ENCODE peak calls at places on chromosomes 2 and 18, in six cellular contexts. R is glutamatergic neuron; C is coronary artery; L is epithelial cell of esophagus; T is cardiac fibroblast; N is effector memory CD4-positive, alpha-beta T cell. H is an unnamed sample.

GRCh38 chr2:221943078-221943810 is 355.6 kb downstream of the PAX3 start:
- DNase-seq in R (no peak), C (peak; percentile 74), L (peak; percentile 25), T (peak; percentile 32), N (no peak), H (peak; percentile 66)

GRCh38 chr18:44651453-44651852 is 29.2 kb upstream of the SETBP1 start:
- DNase-seq in R (no peak), C (no peak), L (peak; percentile 66), T (peak; percentile 89), N (no peak), H (peak; percentile 62)

GRCh38 chr2:217797661-217798069 is 205.1 kb downstream of the TNS1 start:
- DNase-seq in R (no peak), C (peak; percentile 77), L (peak; percentile 84), T (no peak), N (no peak), H (peak; percentile 13)

GRCh38 chr2:209970271-209970670 is 32.2 kb upstream of the RPE start:
- DNase-seq in R (no peak), C (no peak), L (no peak), T (no peak), N (no peak), H (no peak)

GRCh38 chr2:196718796-196719564 is 79.5 kb downstream of the CCDC150 start:
- DNase-seq in R (peak; percentile 62), C (no peak), L (no peak), T (peak; percentile 60), N (no peak), H (peak; percentile 4)

GRCh38 chr2:212686285-212686895 is 147.8 kb upstream of the ERBB4 start:
- DNase-seq in R (peak; percentile 59), C (no peak), L (peak; percentile 67), T (peak; percentile 84), N (no peak), H (peak; percentile 77)

GRCh38 chr18:77051581-77052296 is 80.8 kb downstream of the MBP start:
- DNase-seq in R (no peak), C (no peak), L (no peak), T (no peak), N (no peak), H (no peak)

GRCh38 chr2:240353086-240353798 is 82.2 kb upstream of the GPC1 start:
- DNase-seq in R (peak; percentile 7), C (no peak), L (no peak), T (no peak), N (no peak), H (no peak)

GRCh38 chr2:209473930-209474419 is 50.1 kb downstream of the MAP2 start:
- DNase-seq in R (no peak), C (no peak), L (peak; percentile 89), T (peak; percentile 98), N (no peak), H (peak; percentile 94)

GRCh38 chr2:106771811-106772210 is 114.2 kb downstream of the ST6GAL2 start:
- DNase-seq in R (no peak), C (no peak), L (no peak), T (no peak), N (no peak), H (no peak)

GRCh38 chr2:231118122-231118942 is 6.5 kb downstream of the HTR2B start:
- DNase-seq in R (no peak), C (no peak), L (peak; percentile 10), T (no peak), N (no peak), H (peak; percentile 23)

GRCh38 chr2:104745856-104746255 is 108.1 kb upstream of the POU3F3 start:
- DNase-seq in R (no peak), C (no peak), L (no peak), T (no peak), N (no peak), H (no peak)

GRCh38 chr2:27799646-27800010 is 28.1 kb downstream of the MRPL33 start:
- DNase-seq in R (no peak), C (peak; percentile 76), L (peak; percentile 73), T (no peak), N (no peak), H (peak; percentile 69)

GRCh38 chr2:158407031-158407430 is 49.5 kb downstream of the CCDC148 start:
- DNase-seq in R (no peak), C (no peak), L (no peak), T (no peak), N (no peak), H (no peak)

GRCh38 chr18:78558101-78558810 is 421.4 kb upstream of the SALL3 start:
- DNase-seq in R (no peak), C (no peak), L (no peak), T (no peak), N (no peak), H (no peak)

GRCh38 chr2:239621611-239622010 is 220.8 kb upstream of the HDAC4 start:
- DNase-seq in R (no peak), C (no peak), L (no peak), T (no peak), N (no peak), H (no peak)

GRCh38 chr18:2656237-2657042 is 914 bp downstream of the SMCHD1 start:
- DNase-seq in R (peak; percentile 52), C (peak; percentile 87), L (peak; percentile 43), T (peak; percentile 45), N (peak; percentile 45), H (peak; percentile 25)

GRCh38 chr2:177724398-177725287 is 332.1 kb downstream of the AGPS start:
- DNase-seq in R (peak; percentile 76), C (no peak), L (peak; percentile 47), T (peak; percentile 65), N (no peak), H (peak; percentile 62)

GRCh38 chr2:7567646-7568045 is 650.4 kb downstream of the RNF144A start:
- DNase-seq in R (no peak), C (no peak), L (no peak), T (no peak), N (no peak), H (no peak)

GRCh38 chr2:20656561-20656960 is 5.7 kb upstream of the HS1BP3 start:
- DNase-seq in R (no peak), C (no peak), L (no peak), T (no peak), N (no peak), H (no peak)

GRCh38 chr2:9140570-9141378 is 65.8 kb upstream of the ASAP2 start:
- DNase-seq in R (no peak), C (no peak), L (no peak), T (no peak), N (no peak), H (no peak)

GRCh38 chr2:240585101-240585500 is 1.4 kb upstream of the CAPN10 start:
- DNase-seq in R (peak; percentile 17), C (no peak), L (no peak), T (no peak), N (no peak), H (no peak)

GRCh38 chr2:160437273-160437672 is 56.3 kb downstream of the RBMS1 start:
- DNase-seq in R (no peak), C (no peak), L (no peak), T (no peak), N (no peak), H (no peak)

GRCh38 chr2:120515759-120516295 is 169.9 kb downstream of the INHBB start:
- DNase-seq in R (no peak), C (no peak), L (no peak), T (no peak), N (no peak), H (no peak)

GRCh38 chr2:120771556-120772208 is 36.0 kb downstream of the GLI2 start:
- DNase-seq in R (peak; percentile 10), C (no peak), L (peak; percentile 37), T (peak; percentile 89), N (no peak), H (peak; percentile 76)

GRCh38 chr2:128313076-128313836 is 5.4 kb downstream of the HS6ST1 start:
- DNase-seq in R (no peak), C (no peak), L (peak; percentile 36), T (peak; percentile 26), N (no peak), H (peak; percentile 47)

GRCh38 chr2:45567974-45568789 is 42.9 kb downstream of the SRBD1 start:
- DNase-seq in R (no peak), C (no peak), L (no peak), T (peak; percentile 59), N (no peak), H (peak; percentile 3)

GRCh38 chr2:109614715-109615636 is 812 bp downstream of the SOWAHC start:
- DNase-seq in R (peak; percentile 52), C (peak; percentile 80), L (peak; percentile 25), T (no peak), N (no peak), H (no peak)

GRCh38 chr2:192026064-192026715 is 168.5 kb downstream of the TMEFF2 start:
- DNase-seq in R (no peak), C (no peak), L (no peak), T (no peak), N (no peak), H (no peak)

GRCh38 chr2:61575447-61575859 is 37.3 kb upstream of the XPO1 start:
- DNase-seq in R (no peak), C (no peak), L (no peak), T (no peak), N (no peak), H (no peak)

GRCh38 chr2:68878753-68879152 is 7.6 kb upstream of the BMP10 start:
- DNase-seq in R (no peak), C (no peak), L (no peak), T (peak; percentile 56), N (no peak), H (no peak)

GRCh38 chr18:58359226-58360019 is 269.5 kb downstream of the ALPK2 start:
- DNase-seq in R (no peak), C (no peak), L (peak; percentile 58), T (peak; percentile 65), N (no peak), H (no peak)

GRCh38 chr2:10278029-10278762 is 24.5 kb upstream of the HPCAL1 start:
- DNase-seq in R (no peak), C (no peak), L (peak; percentile 27), T (peak; percentile 75), N (no peak), H (no peak)

GRCh38 chr2:1561793-1562521 is 148.7 kb downstream of the TPO start:
- DNase-seq in R (no peak), C (no peak), L (no peak), T (no peak), N (no peak), H (no peak)

GRCh38 chr2:37230581-37230980 is 815 bp downstream of the CEBPZ start:
- DNase-seq in R (no peak), C (no peak), L (peak; percentile 15), T (peak; percentile 10), N (no peak), H (peak; percentile 26)

GRCh38 chr2:227818569-227819397 is 5.1 kb downstream of the CCL20 start:
- DNase-seq in R (no peak), C (peak; percentile 88), L (no peak), T (no peak), N (no peak), H (no peak)

H was measured in PC-3.